ENCODE peak calls at places on chromosomes 5 and 9, in seven cellular contexts. D is progenitor cell of endocrine pancreas, O is hepatocyte, T is body of pancreas, N is mesothelial cell of epicardium, A is suprapubic skin, E is IMR-90. R is an unnamed sample.

GRCh38 chr9:84439253-84439652 is 98.7 kb upstream of the SLC28A3 start:
- DNase-seq in N (no peak), O (no peak), A (no peak), D (no peak), E (no peak), T (no peak), R (no peak)

GRCh38 chr5:156774273-156774672 is 75.8 kb upstream of the PPP1R2B start:
- DNase-seq in T (no peak), D (no peak), N (no peak), O (no peak), A (no peak), E (no peak), R (no peak)

GRCh38 chr9:89492586-89492985 is 5.3 kb downstream of the SEMA4D start:
- DNase-seq in D (no peak), T (no peak), O (no peak), A (no peak), E (no peak), N (no peak), R (no peak)

GRCh38 chr5:133924221-133924920 is 44.1 kb downstream of the C5orf15 start:
- DNase-seq in O (no peak), E (no peak), D (no peak), A (no peak), T (no peak), N (no peak), R (no peak)

GRCh38 chr9:34646211-34647083 is at the start of gene GALT:
- DNase-seq in E (peak; percentile 77), T (peak; percentile 94), A (peak; percentile 97), O (peak; percentile 96), N (peak; percentile 91), D (peak; percentile 95), R (peak; percentile 94)

GRCh38 chr9:120841930-120842684 is 615 bp downstream of the PSMD5 start:
- DNase-seq in D (no peak), E (peak; percentile 5), O (no peak), A (peak; percentile 66), N (no peak), T (no peak), R (no peak)

GRCh38 chr5:78837836-78838235 is 147.3 kb downstream of the ARSB start:
- DNase-seq in A (no peak), D (no peak), O (no peak), E (peak; percentile 33), T (no peak), N (no peak), R (no peak)

GRCh38 chr5:173869316-173869715 is 18.8 kb upstream of the CPEB4 start:
- DNase-seq in E (no peak), N (no peak), T (no peak), A (no peak), D (no peak), O (no peak), R (no peak)

GRCh38 chr9:94639045-94639995 is at the start of gene FBP1:
- DNase-seq in E (no peak), O (peak; percentile 71), N (peak; percentile 44), A (no peak), T (peak; percentile 61), D (no peak), R (no peak)

GRCh38 chr5:108232805-108233204 is 149.1 kb downstream of the FBXL17 start:
- DNase-seq in O (no peak), E (no peak), T (no peak), D (no peak), N (no peak), A (no peak), R (no peak)

GRCh38 chr9:127204771-127205470 is 59.7 kb upstream of the GARNL3 start:
- DNase-seq in D (no peak), N (no peak), A (no peak), O (peak; percentile 43), T (no peak), E (peak; percentile 49), R (no peak)
- TF ChIP-seq CTCF in D (peak; percentile 10), N (no peak), A (no peak), O (peak; percentile 34), T (no peak), E (peak; percentile 49), R (peak; percentile 33)

GRCh38 chr5:1138445-1139207 is 26.8 kb upstream of the SLC12A7 start:
- DNase-seq in O (no peak), D (no peak), T (no peak), E (no peak), N (no peak), A (no peak), R (no peak)

GRCh38 chr5:1136814-1137213 is 25.0 kb upstream of the SLC12A7 start:
- DNase-seq in N (no peak), E (no peak), O (no peak), D (no peak), A (no peak), T (no peak), R (no peak)

GRCh38 chr5:1135696-1136525 is 24.0 kb upstream of the SLC12A7 start:
- DNase-seq in O (no peak), E (no peak), A (no peak), T (no peak), N (no peak), D (no peak), R (no peak)

GRCh38 chr5:1139366-1139765 is 27.5 kb upstream of the SLC12A7 start:
- DNase-seq in D (no peak), E (no peak), N (no peak), T (no peak), O (no peak), A (no peak), R (no peak)

DNA sequence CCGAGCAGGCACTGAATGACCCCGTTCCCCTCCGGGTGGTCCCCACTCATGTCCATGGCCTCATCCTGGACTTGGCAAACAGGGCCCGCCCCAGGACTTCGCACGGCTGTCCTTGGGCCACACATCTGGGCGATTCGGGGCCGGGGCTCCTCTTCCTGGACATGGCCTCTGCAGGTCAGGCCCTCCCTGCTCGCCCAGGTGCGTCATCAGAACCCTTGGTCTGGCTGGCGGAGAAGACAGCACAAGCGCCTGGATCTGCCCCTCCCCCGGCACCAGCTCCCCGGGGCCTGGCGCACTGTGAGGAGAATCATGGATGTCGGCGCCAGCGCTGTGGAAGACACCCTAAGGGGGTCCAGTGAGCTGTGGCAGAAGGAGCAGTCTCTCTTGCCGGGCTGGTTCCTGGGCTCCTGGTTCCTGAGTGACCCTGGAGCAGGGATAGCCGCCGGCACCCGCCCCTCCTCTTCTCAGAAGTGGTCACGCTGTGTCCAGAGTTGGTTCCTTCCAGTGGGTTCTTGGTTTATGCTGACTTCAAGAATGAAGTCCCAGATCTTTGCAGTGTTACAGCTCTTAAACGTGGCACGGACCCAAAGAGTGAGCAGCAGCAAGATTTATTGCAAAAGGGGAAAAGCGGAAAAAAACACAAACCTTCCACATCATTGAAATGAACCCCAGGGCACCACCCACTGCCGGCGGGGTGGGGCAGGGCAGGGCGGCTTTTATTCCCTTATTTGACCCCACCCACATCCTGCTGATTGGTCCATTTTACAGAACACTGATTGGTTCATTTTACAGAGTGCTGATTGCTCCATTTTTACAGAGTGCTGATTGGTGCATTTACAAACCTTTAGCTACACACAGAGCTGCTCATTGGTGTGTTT is 25.9 kb upstream of the SLC12A7 start:
- DNase-seq in N (no peak), D (no peak), E (no peak), O (no peak), A (no peak), T (no peak), R (no peak)
- TF ChIP-seq CTCF in N (no peak), D (no peak), E (no peak), O (no peak), A (no peak), T (no peak), R (no peak)

GRCh38 chr5:91441082-91441481 is 58.0 kb upstream of the ARRDC3 start:
- DNase-seq in E (no peak), O (no peak), N (no peak), T (no peak), D (no peak), A (no peak), R (no peak)

GRCh38 chr5:91436241-91436640 is 53.1 kb upstream of the ARRDC3 start:
- DNase-seq in D (no peak), T (no peak), E (no peak), N (no peak), A (no peak), O (no peak), R (no peak)

GRCh38 chr5:91443028-91443427 is 59.9 kb upstream of the ARRDC3 start:
- DNase-seq in A (no peak), N (no peak), O (no peak), D (no peak), T (no peak), E (peak; percentile 69), R (no peak)

GRCh38 chr5:91434348-91434747 is 51.2 kb upstream of the ARRDC3 start:
- DNase-seq in E (no peak), N (no peak), O (no peak), D (no peak), A (no peak), T (no peak), R (no peak)

DNA sequence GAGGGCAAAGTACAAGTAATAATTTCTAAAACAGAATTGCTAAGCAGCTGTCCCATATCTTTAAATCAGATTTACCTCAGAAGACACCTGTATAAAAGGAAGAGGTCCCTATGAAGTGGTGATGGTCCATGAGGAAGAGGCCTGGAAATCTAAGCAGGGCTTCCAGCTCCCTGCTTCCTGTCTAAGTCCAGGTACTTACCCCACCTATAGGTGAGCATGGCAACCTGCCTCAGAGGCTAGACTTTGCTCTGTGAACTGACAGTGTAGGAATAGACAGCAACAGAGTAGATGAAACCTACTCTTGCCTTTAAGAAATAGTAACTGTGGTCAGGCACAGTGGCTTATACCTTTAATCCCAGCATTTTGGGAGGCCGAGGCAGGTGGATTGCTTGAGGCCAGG is 55.8 kb upstream of the ARRDC3 start:
- DNase-seq in N (no peak), D (no peak), T (no peak), O (peak; percentile 39), E (no peak), A (no peak), R (no peak)
- TF ChIP-seq CTCF in N (no peak), D (no peak), T (no peak), O (no peak), E (no peak), A (no peak), R (no peak)

GRCh38 chr9:407255-407654 is 192.6 kb downstream of the DOCK8 start:
- DNase-seq in N (no peak), A (no peak), E (no peak), D (no peak), T (no peak), O (no peak), R (no peak)
- TF ChIP-seq CTCF in N (no peak), A (no peak), E (no peak), D (no peak), T (no peak), O (no peak), R (no peak)